ENCODE peak calls at places on chromosomes 11 and 22, in four cellular contexts. X, T, Y and B are unnamed samples.

GRCh38 chr11:1918436-1919315 is 827 bp upstream of the TNNT3 start:
- DNase-seq in X (no peak), T (no peak), Y (no peak), B (no peak)

GRCh38 chr11:31882951-31883392 is 71.8 kb upstream of the PAX6 start:
- DNase-seq in X (no peak), T (no peak), Y (no peak), B (peak)

GRCh38 chr11:88631497-88631896 is 294.0 kb upstream of the CTSC start:
- DNase-seq in X (no peak), T (no peak), Y (no peak), B (no peak)

GRCh38 chr11:6932150-6932549 is 5.9 kb downstream of the ZNF215 start:
- DNase-seq in X (no peak), T (no peak), Y (no peak), B (no peak)

GRCh38 chr22:27314276-27314807 is 487.2 kb downstream of the MN1 start:
- DNase-seq in X (no peak), T (peak), Y (no peak), B (no peak)

GRCh38 chr11:108871152-108871551 is 206.3 kb downstream of the DDX10 start:
- DNase-seq in X (peak), T (peak), Y (no peak), B (no peak)

GRCh38 chr11:121018746-121019145 is 5.2 kb upstream of the TBCEL start:
- DNase-seq in X (no peak), T (no peak), Y (no peak), B (no peak)

GRCh38 chr22:24744638-24745037 is 29.9 kb downstream of the PIWIL3 start:
- DNase-seq in X (no peak), T (no peak), Y (no peak), B (no peak)

GRCh38 chr11:94593030-94593429 is 25.9 kb downstream of the PIWIL4 start:
- DNase-seq in X (no peak), T (no peak), Y (no peak), B (no peak)

GRCh38 chr11:82682003-82682751 is 51.5 kb downstream of the FAM181B start:
- DNase-seq in X (peak), T (peak), Y (peak), B (peak)

GRCh38 chr11:107953506-107953905 is 25.3 kb downstream of the RAB39A start:
- DNase-seq in X (no peak), T (no peak), Y (no peak), B (no peak)

GRCh38 chr11:120210651-120211521 is at the start of gene OAF:
- DNase-seq in X (peak), T (peak), Y (no peak), B (peak)

GRCh38 chr11:12248330-12248729 is 129.0 kb upstream of the PARVA start:
- DNase-seq in X (peak), T (no peak), Y (no peak), B (no peak)

GRCh38 chr11:130585545-130585944 is 137.1 kb downstream of the ADAMTS15 start:
- DNase-seq in X (no peak), T (no peak), Y (no peak), B (no peak)

GRCh38 chr22:39313258-39314001 is 6.0 kb downstream of the RPL3 start:
- DNase-seq in X (no peak), T (no peak), Y (no peak), B (no peak)

GRCh38 chr11:20015101-20015500 is 145.2 kb downstream of the DBX1 start:
- DNase-seq in X (no peak), T (no peak), Y (no peak), B (no peak)

GRCh38 chr11:72069200-72069599 is 11.1 kb downstream of the NUMA1 start:
- DNase-seq in X (no peak), T (no peak), Y (no peak), B (no peak)

GRCh38 chr22:20076627-20077172 is 3.3 kb upstream of the DGCR8 start:
- DNase-seq in X (no peak), T (peak), Y (no peak), B (no peak)

DNA sequence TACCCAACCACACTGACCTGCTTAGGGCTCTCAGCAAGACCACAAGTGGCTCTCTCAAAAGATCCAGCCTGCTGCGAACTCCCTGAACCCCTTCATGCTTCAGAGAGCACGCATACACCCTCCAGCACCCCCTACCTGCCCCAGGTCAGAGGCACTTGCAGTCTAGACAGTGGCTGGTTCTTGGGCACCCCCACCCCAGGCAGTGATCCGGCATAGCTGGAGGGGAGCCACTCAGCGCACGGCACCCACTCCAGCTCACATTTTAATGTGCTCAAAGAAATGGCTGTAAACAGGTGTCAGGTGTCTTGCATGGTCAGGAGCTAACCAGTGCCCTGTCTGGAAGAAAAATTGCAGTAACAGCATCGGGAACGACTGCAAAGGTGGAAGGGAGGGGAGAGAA is 140.8 kb downstream of the PKNOX2 start:
- DNase-seq in X (no peak), T (no peak), Y (no peak), B (no peak)
- TF ChIP-seq TARDBP in X (no peak), T (no peak), Y (no peak), B (no peak)

GRCh38 chr11:132595246-132595645 is 937.1 kb downstream of the OPCML start:
- DNase-seq in X (no peak), T (no peak), Y (no peak), B (no peak)
- TF ChIP-seq TARDBP in X (no peak), T (no peak), Y (no peak), B (no peak)

GRCh38 chr22:47059701-47060161 is 297.3 kb downstream of the TBC1D22A start:
- DNase-seq in X (no peak), T (no peak), Y (peak), B (no peak)
- TF ChIP-seq TARDBP in X (no peak), T (no peak), Y (no peak), B (no peak)

GRCh38 chr11:65774525-65775306 is 6.1 kb downstream of the AP5B1 start:
- DNase-seq in X (no peak), T (no peak), Y (no peak), B (peak)
- TF ChIP-seq TARDBP in X (no peak), T (no peak), Y (no peak), B (no peak)

GRCh38 chr11:35145249-35145648 is 6.3 kb downstream of the CD44 start:
- DNase-seq in X (no peak), T (peak), Y (peak), B (no peak)

GRCh38 chr11:35142481-35143207 is 3.7 kb downstream of the CD44 start:
- DNase-seq in X (peak), T (peak), Y (no peak), B (no peak)

GRCh38 chr11:35143509-35144102 is 4.6 kb downstream of the CD44 start:
- DNase-seq in X (no peak), T (no peak), Y (no peak), B (no peak)

GRCh38 chr11:35144811-35145210 is 5.8 kb downstream of the CD44 start:
- DNase-seq in X (no peak), T (no peak), Y (no peak), B (no peak)

GRCh38 chr11:35144103-35144741 is 5.3 kb downstream of the CD44 start:
- DNase-seq in X (no peak), T (no peak), Y (peak), B (no peak)
- TF ChIP-seq TARDBP in X (no peak), T (no peak), Y (peak), B (no peak)

GRCh38 chr11:61885784-61886580 is 5.4 kb downstream of the FADS3 start:
- DNase-seq in X (no peak), T (no peak), Y (no peak), B (no peak)

GRCh38 chr11:61882879-61883278 is 8.5 kb downstream of the FADS3 start:
- DNase-seq in X (no peak), T (no peak), Y (no peak), B (no peak)

GRCh38 chr11:61885166-61885778 is 6.1 kb downstream of the FADS3 start:
- DNase-seq in X (no peak), T (peak), Y (no peak), B (no peak)

GRCh38 chr11:61883327-61883726 is 8.0 kb downstream of the FADS3 start:
- DNase-seq in X (no peak), T (no peak), Y (no peak), B (no peak)

DNA sequence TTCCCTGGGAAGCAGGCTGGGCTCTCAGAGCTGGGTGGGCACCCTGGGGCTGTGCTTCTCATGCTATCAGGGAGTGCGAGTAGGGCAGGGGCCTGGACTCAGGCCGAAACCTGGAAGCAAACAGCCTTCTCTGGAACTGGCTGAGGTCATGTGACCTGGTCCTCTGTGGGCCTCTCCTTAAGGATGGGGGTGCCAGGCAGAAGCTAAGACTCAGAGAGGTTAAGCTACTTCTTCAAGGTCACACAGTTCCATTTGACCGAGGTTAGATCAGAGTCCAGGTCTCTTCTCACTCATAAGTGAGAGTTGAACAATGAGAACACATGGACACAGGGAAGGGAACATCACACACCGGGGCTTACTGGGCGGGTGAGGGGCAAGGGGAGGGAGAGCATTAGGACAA is 7.4 kb downstream of the FADS3 start:
- DNase-seq in X (no peak), T (no peak), Y (no peak), B (no peak)
- TF ChIP-seq TARDBP in X (no peak), T (no peak), Y (no peak), B (no peak)